ENCODE peak calls at places on chromosomes 7 and 10, in seven cellular contexts. One of them, this sample, is unnamed.

GRCh38 chr10:117441366-117441765 is 66.1 kb upstream of the PDZD8 start:
- DNase-seq in nephron progenitor cell: no peak
- DNase-seq in anterior cingulate cortex: no peak
- DNase-seq in neural progenitor cell: no peak
- DNase-seq in GM12865: no peak
- DNase-seq in HFF-Myc: no peak
- DNase-seq in NCI-H748 treated with DMSO at 0.1 percent for 48 hours: no peak
- DNase-seq in this sample: no peak

GRCh38 chr7:522071-522937 is 2.7 kb upstream of the PDGFA start:
- DNase-seq in nephron progenitor cell: peak; percentile 63
- DNase-seq in anterior cingulate cortex: peak; percentile 35
- DNase-seq in neural progenitor cell: peak; percentile 68
- DNase-seq in GM12865: peak; percentile 57
- DNase-seq in HFF-Myc: no peak
- DNase-seq in NCI-H748 treated with DMSO at 0.1 percent for 48 hours: peak; percentile 26
- DNase-seq in this sample: no peak

GRCh38 chr7:109864263-109864662 is 1226.7 kb upstream of the LRRN3 start:
- DNase-seq in nephron progenitor cell: no peak
- DNase-seq in anterior cingulate cortex: no peak
- DNase-seq in neural progenitor cell: peak; percentile 62
- DNase-seq in GM12865: no peak
- DNase-seq in HFF-Myc: no peak
- DNase-seq in NCI-H748 treated with DMSO at 0.1 percent for 48 hours: no peak
- DNase-seq in this sample: no peak

GRCh38 chr7:31545549-31545948 is 31.7 kb downstream of the ITPRID1 start:
- DNase-seq in nephron progenitor cell: no peak
- DNase-seq in anterior cingulate cortex: no peak
- DNase-seq in neural progenitor cell: no peak
- DNase-seq in GM12865: no peak
- DNase-seq in HFF-Myc: no peak
- DNase-seq in NCI-H748 treated with DMSO at 0.1 percent for 48 hours: no peak
- DNase-seq in this sample: no peak

GRCh38 chr7:15508258-15508657 is 53.6 kb downstream of the AGMO start:
- DNase-seq in nephron progenitor cell: no peak
- DNase-seq in anterior cingulate cortex: no peak
- DNase-seq in neural progenitor cell: no peak
- DNase-seq in GM12865: no peak
- DNase-seq in HFF-Myc: no peak
- DNase-seq in NCI-H748 treated with DMSO at 0.1 percent for 48 hours: peak; percentile 51
- DNase-seq in this sample: peak; percentile 57

GRCh38 chr10:96794786-96795733 is 37.0 kb upstream of the LCOR start:
- DNase-seq in nephron progenitor cell: no peak
- DNase-seq in anterior cingulate cortex: no peak
- DNase-seq in neural progenitor cell: peak; percentile 1
- DNase-seq in GM12865: no peak
- DNase-seq in HFF-Myc: no peak
- DNase-seq in NCI-H748 treated with DMSO at 0.1 percent for 48 hours: no peak
- DNase-seq in this sample: no peak

GRCh38 chr7:78296036-78296435 is 497.5 kb downstream of the PHTF2 start:
- DNase-seq in nephron progenitor cell: no peak
- DNase-seq in anterior cingulate cortex: no peak
- DNase-seq in neural progenitor cell: no peak
- DNase-seq in GM12865: no peak
- DNase-seq in HFF-Myc: no peak
- DNase-seq in NCI-H748 treated with DMSO at 0.1 percent for 48 hours: no peak
- DNase-seq in this sample: no peak

GRCh38 chr7:6430271-6430940 is 17.3 kb downstream of the DAGLB start:
- DNase-seq in nephron progenitor cell: no peak
- DNase-seq in anterior cingulate cortex: no peak
- DNase-seq in neural progenitor cell: no peak
- DNase-seq in GM12865: no peak
- DNase-seq in HFF-Myc: no peak
- DNase-seq in NCI-H748 treated with DMSO at 0.1 percent for 48 hours: no peak
- DNase-seq in this sample: no peak

GRCh38 chr10:114856544-114857287 is 35.1 kb downstream of the FHIP2A start:
- DNase-seq in nephron progenitor cell: no peak
- DNase-seq in anterior cingulate cortex: no peak
- DNase-seq in neural progenitor cell: no peak
- DNase-seq in GM12865: no peak
- DNase-seq in HFF-Myc: peak; percentile 31
- DNase-seq in NCI-H748 treated with DMSO at 0.1 percent for 48 hours: no peak
- DNase-seq in this sample: peak; percentile 60

GRCh38 chr7:155362380-155363145 is 64.9 kb downstream of the INSIG1 start:
- DNase-seq in nephron progenitor cell: no peak
- DNase-seq in anterior cingulate cortex: no peak
- DNase-seq in neural progenitor cell: no peak
- DNase-seq in GM12865: no peak
- DNase-seq in HFF-Myc: no peak
- DNase-seq in NCI-H748 treated with DMSO at 0.1 percent for 48 hours: no peak
- DNase-seq in this sample: no peak

GRCh38 chr10:86668297-86669165 is at the start of gene LDB3:
- DNase-seq in nephron progenitor cell: peak; percentile 53
- DNase-seq in anterior cingulate cortex: no peak
- DNase-seq in neural progenitor cell: peak; percentile 58
- DNase-seq in GM12865: peak; percentile 54
- DNase-seq in HFF-Myc: no peak
- DNase-seq in NCI-H748 treated with DMSO at 0.1 percent for 48 hours: no peak
- DNase-seq in this sample: no peak

GRCh38 chr7:121244120-121244865 is 84.5 kb upstream of the WNT16 start:
- DNase-seq in nephron progenitor cell: no peak
- DNase-seq in anterior cingulate cortex: no peak
- DNase-seq in neural progenitor cell: no peak
- DNase-seq in GM12865: no peak
- DNase-seq in HFF-Myc: no peak
- DNase-seq in NCI-H748 treated with DMSO at 0.1 percent for 48 hours: no peak
- DNase-seq in this sample: no peak

GRCh38 chr7:28891192-28891872 is 66.8 kb downstream of the TRIL start:
- DNase-seq in nephron progenitor cell: no peak
- DNase-seq in anterior cingulate cortex: no peak
- DNase-seq in neural progenitor cell: no peak
- DNase-seq in GM12865: no peak
- DNase-seq in HFF-Myc: no peak
- DNase-seq in NCI-H748 treated with DMSO at 0.1 percent for 48 hours: no peak
- DNase-seq in this sample: no peak

GRCh38 chr10:68869623-68870022 is 31.5 kb upstream of the DDX50 start:
- DNase-seq in nephron progenitor cell: no peak
- DNase-seq in anterior cingulate cortex: no peak
- DNase-seq in neural progenitor cell: no peak
- DNase-seq in GM12865: no peak
- DNase-seq in HFF-Myc: no peak
- DNase-seq in NCI-H748 treated with DMSO at 0.1 percent for 48 hours: no peak
- DNase-seq in this sample: no peak

GRCh38 chr10:120996456-120997053 is 145.4 kb downstream of the WDR11 start:
- DNase-seq in nephron progenitor cell: no peak
- DNase-seq in anterior cingulate cortex: no peak
- DNase-seq in neural progenitor cell: no peak
- DNase-seq in GM12865: no peak
- DNase-seq in HFF-Myc: no peak
- DNase-seq in NCI-H748 treated with DMSO at 0.1 percent for 48 hours: no peak
- DNase-seq in this sample: no peak

GRCh38 chr7:148503900-148504487 is 86.6 kb upstream of the C7orf33 start:
- DNase-seq in nephron progenitor cell: no peak
- DNase-seq in anterior cingulate cortex: no peak
- DNase-seq in neural progenitor cell: peak; percentile 30
- DNase-seq in GM12865: peak; percentile 56
- DNase-seq in HFF-Myc: no peak
- DNase-seq in NCI-H748 treated with DMSO at 0.1 percent for 48 hours: peak; percentile 11
- DNase-seq in this sample: no peak

GRCh38 chr7:70417061-70417655 is 714.8 kb upstream of the GALNT17 start:
- DNase-seq in nephron progenitor cell: no peak
- DNase-seq in anterior cingulate cortex: peak; percentile 34
- DNase-seq in neural progenitor cell: peak; percentile 24
- DNase-seq in GM12865: no peak
- DNase-seq in HFF-Myc: no peak
- DNase-seq in NCI-H748 treated with DMSO at 0.1 percent for 48 hours: no peak
- DNase-seq in this sample: no peak

GRCh38 chr10:48364659-48365405 is 58.4 kb downstream of the MAPK8 start:
- DNase-seq in nephron progenitor cell: no peak
- DNase-seq in anterior cingulate cortex: no peak
- DNase-seq in neural progenitor cell: no peak
- DNase-seq in GM12865: no peak
- DNase-seq in HFF-Myc: no peak
- DNase-seq in NCI-H748 treated with DMSO at 0.1 percent for 48 hours: peak; percentile 76
- DNase-seq in this sample: peak; percentile 85

GRCh38 chr7:108578937-108579336 is 9.3 kb downstream of the DNAJB9 start:
- DNase-seq in nephron progenitor cell: no peak
- DNase-seq in anterior cingulate cortex: no peak
- DNase-seq in neural progenitor cell: no peak
- DNase-seq in GM12865: no peak
- DNase-seq in HFF-Myc: no peak
- DNase-seq in NCI-H748 treated with DMSO at 0.1 percent for 48 hours: no peak
- DNase-seq in this sample: no peak

GRCh38 chr7:26658080-26658697 is 206.2 kb downstream of the SKAP2 start:
- DNase-seq in nephron progenitor cell: no peak
- DNase-seq in anterior cingulate cortex: no peak
- DNase-seq in neural progenitor cell: peak; percentile 86
- DNase-seq in GM12865: no peak
- DNase-seq in HFF-Myc: no peak
- DNase-seq in NCI-H748 treated with DMSO at 0.1 percent for 48 hours: peak; percentile 96
- DNase-seq in this sample: no peak

GRCh38 chr10:70106958-70107791 is 25.4 kb downstream of the AIFM2 start:
- DNase-seq in nephron progenitor cell: peak; percentile 61
- DNase-seq in anterior cingulate cortex: no peak
- DNase-seq in neural progenitor cell: peak; percentile 76
- DNase-seq in GM12865: peak; percentile 85
- DNase-seq in HFF-Myc: no peak
- DNase-seq in NCI-H748 treated with DMSO at 0.1 percent for 48 hours: no peak
- DNase-seq in this sample: no peak

GRCh38 chr10:35331894-35332640 is 4.2 kb upstream of the CCNY start:
- DNase-seq in nephron progenitor cell: no peak
- DNase-seq in anterior cingulate cortex: no peak
- DNase-seq in neural progenitor cell: no peak
- DNase-seq in GM12865: no peak
- DNase-seq in HFF-Myc: peak; percentile 38
- DNase-seq in NCI-H748 treated with DMSO at 0.1 percent for 48 hours: no peak
- DNase-seq in this sample: peak; percentile 33

GRCh38 chr10:43867667-43868361 is 219.1 kb upstream of the ZNF32 start:
- DNase-seq in nephron progenitor cell: no peak
- DNase-seq in anterior cingulate cortex: no peak
- DNase-seq in neural progenitor cell: no peak
- DNase-seq in GM12865: no peak
- DNase-seq in HFF-Myc: no peak
- DNase-seq in NCI-H748 treated with DMSO at 0.1 percent for 48 hours: no peak
- DNase-seq in this sample: peak; percentile 50

GRCh38 chr7:118195837-118196474 is 12.0 kb downstream of the LSM8 start:
- DNase-seq in nephron progenitor cell: peak; percentile 61
- DNase-seq in anterior cingulate cortex: peak; percentile 3
- DNase-seq in neural progenitor cell: peak; percentile 79
- DNase-seq in GM12865: peak; percentile 72
- DNase-seq in HFF-Myc: peak; percentile 46
- DNase-seq in NCI-H748 treated with DMSO at 0.1 percent for 48 hours: peak; percentile 33
- DNase-seq in this sample: peak; percentile 22

GRCh38 chr10:86313621-86314041 is 53.0 kb downstream of the GRID1 start:
- DNase-seq in nephron progenitor cell: no peak
- DNase-seq in anterior cingulate cortex: peak; percentile 33
- DNase-seq in neural progenitor cell: no peak
- DNase-seq in GM12865: no peak
- DNase-seq in HFF-Myc: no peak
- DNase-seq in NCI-H748 treated with DMSO at 0.1 percent for 48 hours: no peak
- DNase-seq in this sample: no peak

GRCh38 chr7:101817031-101817929 is at the start of gene CUX1:
- DNase-seq in nephron progenitor cell: peak; percentile 40
- DNase-seq in anterior cingulate cortex: no peak
- DNase-seq in neural progenitor cell: peak; percentile 32
- DNase-seq in GM12865: peak; percentile 37
- DNase-seq in HFF-Myc: no peak
- DNase-seq in NCI-H748 treated with DMSO at 0.1 percent for 48 hours: no peak
- DNase-seq in this sample: no peak

GRCh38 chr7:2008936-2009540 is 223.7 kb downstream of the MAD1L1 start:
- DNase-seq in nephron progenitor cell: peak; percentile 1
- DNase-seq in anterior cingulate cortex: no peak
- DNase-seq in neural progenitor cell: no peak
- DNase-seq in GM12865: no peak
- DNase-seq in HFF-Myc: no peak
- DNase-seq in NCI-H748 treated with DMSO at 0.1 percent for 48 hours: no peak
- DNase-seq in this sample: no peak

GRCh38 chr7:114086491-114086905 is 167.7 kb upstream of the PPP1R3A start:
- DNase-seq in nephron progenitor cell: peak; percentile 44
- DNase-seq in anterior cingulate cortex: no peak
- DNase-seq in neural progenitor cell: peak; percentile 53
- DNase-seq in GM12865: peak; percentile 43
- DNase-seq in HFF-Myc: no peak
- DNase-seq in NCI-H748 treated with DMSO at 0.1 percent for 48 hours: peak; percentile 34
- DNase-seq in this sample: no peak

GRCh38 chr10:26841733-26842317 is 18.9 kb downstream of the ABI1 start:
- DNase-seq in nephron progenitor cell: no peak
- DNase-seq in anterior cingulate cortex: no peak
- DNase-seq in neural progenitor cell: no peak
- DNase-seq in GM12865: no peak
- DNase-seq in HFF-Myc: no peak
- DNase-seq in NCI-H748 treated with DMSO at 0.1 percent for 48 hours: no peak
- DNase-seq in this sample: no peak

GRCh38 chr10:68899186-68899745 is 1.8 kb upstream of the DDX50 start:
- DNase-seq in nephron progenitor cell: no peak
- DNase-seq in anterior cingulate cortex: no peak
- DNase-seq in neural progenitor cell: no peak
- DNase-seq in GM12865: no peak
- DNase-seq in HFF-Myc: no peak
- DNase-seq in NCI-H748 treated with DMSO at 0.1 percent for 48 hours: no peak
- DNase-seq in this sample: no peak

GRCh38 chr7:127057918-127058317 is 194.8 kb downstream of the GRM8 start:
- DNase-seq in nephron progenitor cell: no peak
- DNase-seq in anterior cingulate cortex: no peak
- DNase-seq in neural progenitor cell: no peak
- DNase-seq in GM12865: no peak
- DNase-seq in HFF-Myc: no peak
- DNase-seq in NCI-H748 treated with DMSO at 0.1 percent for 48 hours: no peak
- DNase-seq in this sample: no peak

GRCh38 chr10:73054286-73054685 is 42.4 kb downstream of the P4HA1 start:
- DNase-seq in nephron progenitor cell: no peak
- DNase-seq in anterior cingulate cortex: no peak
- DNase-seq in neural progenitor cell: no peak
- DNase-seq in GM12865: peak; percentile 58
- DNase-seq in HFF-Myc: no peak
- DNase-seq in NCI-H748 treated with DMSO at 0.1 percent for 48 hours: no peak
- DNase-seq in this sample: no peak

GRCh38 chr10:83333566-83333965 is 805.7 kb upstream of the GHITM start:
- DNase-seq in nephron progenitor cell: no peak
- DNase-seq in anterior cingulate cortex: no peak
- DNase-seq in neural progenitor cell: no peak
- DNase-seq in GM12865: no peak
- DNase-seq in HFF-Myc: no peak
- DNase-seq in NCI-H748 treated with DMSO at 0.1 percent for 48 hours: no peak
- DNase-seq in this sample: no peak

GRCh38 chr7:66099551-66100407 is 14.9 kb upstream of the CRCP start:
- DNase-seq in nephron progenitor cell: peak; percentile 50
- DNase-seq in anterior cingulate cortex: peak; percentile 55
- DNase-seq in neural progenitor cell: peak; percentile 73
- DNase-seq in GM12865: peak; percentile 39
- DNase-seq in HFF-Myc: no peak
- DNase-seq in NCI-H748 treated with DMSO at 0.1 percent for 48 hours: peak; percentile 66
- DNase-seq in this sample: no peak

GRCh38 chr10:113524539-113525490 is 28.0 kb upstream of the HABP2 start:
- DNase-seq in nephron progenitor cell: no peak
- DNase-seq in anterior cingulate cortex: no peak
- DNase-seq in neural progenitor cell: no peak
- DNase-seq in GM12865: no peak
- DNase-seq in HFF-Myc: no peak
- DNase-seq in NCI-H748 treated with DMSO at 0.1 percent for 48 hours: no peak
- DNase-seq in this sample: no peak

GRCh38 chr10:45241865-45242518 is 73.4 kb downstream of the OR13A1 start:
- DNase-seq in nephron progenitor cell: no peak
- DNase-seq in anterior cingulate cortex: no peak
- DNase-seq in neural progenitor cell: no peak
- DNase-seq in GM12865: no peak
- DNase-seq in HFF-Myc: no peak
- DNase-seq in NCI-H748 treated with DMSO at 0.1 percent for 48 hours: no peak
- DNase-seq in this sample: no peak

GRCh38 chr7:21338728-21339164 is 89.1 kb upstream of the SP4 start:
- DNase-seq in nephron progenitor cell: no peak
- DNase-seq in anterior cingulate cortex: no peak
- DNase-seq in neural progenitor cell: no peak
- DNase-seq in GM12865: peak; percentile 35
- DNase-seq in HFF-Myc: no peak
- DNase-seq in NCI-H748 treated with DMSO at 0.1 percent for 48 hours: no peak
- DNase-seq in this sample: no peak

GRCh38 chr10:126921974-126922525 is 16.8 kb downstream of the DOCK1 start:
- DNase-seq in nephron progenitor cell: no peak
- DNase-seq in anterior cingulate cortex: no peak
- DNase-seq in neural progenitor cell: no peak
- DNase-seq in GM12865: no peak
- DNase-seq in HFF-Myc: no peak
- DNase-seq in NCI-H748 treated with DMSO at 0.1 percent for 48 hours: no peak
- DNase-seq in this sample: no peak